ENCODE peak calls at places on chromosomes 11 and 22, in seven cellular contexts. One of them, this sample, is unnamed.
A peak's percentile ranks its signal among the peaks of the same experiment; 100 is the strongest.

GRCh38 chr11:46917109-46918086 is 952 bp downstream of the LRP4 start:
- DNase-seq in stimulated activated CD4-positive, alpha-beta T cell treated with anti-CD3 and anti-CD28 coated beads, TNF-alpha, amount 100 ng/mL, for 24 hours: no peak
- DNase-seq in activated T-cell treated with anti-CD3 and anti-CD28 coated beads, Interleukin-2, amount 50 U/mL, for 1 hour: peak; percentile 33
- DNase-seq in activated gamma-delta T cell treated with anti-CD3 and anti-CD28 coated beads, Interleukin-2, amount 50 U/mL, for 16 hours: no peak
- DNase-seq in ACHN: no peak
- DNase-seq in NCI-H2029: no peak
- DNase-seq in RWPE1: no peak
- DNase-seq in this sample: no peak

GRCh38 chr22:48577014-48577690 is 1250.5 kb downstream of the BRD1 start:
- DNase-seq in stimulated activated CD4-positive, alpha-beta T cell treated with anti-CD3 and anti-CD28 coated beads, TNF-alpha, amount 100 ng/mL, for 24 hours: no peak
- DNase-seq in activated T-cell treated with anti-CD3 and anti-CD28 coated beads, Interleukin-2, amount 50 U/mL, for 1 hour: no peak
- DNase-seq in activated gamma-delta T cell treated with anti-CD3 and anti-CD28 coated beads, Interleukin-2, amount 50 U/mL, for 16 hours: no peak
- DNase-seq in ACHN: no peak
- DNase-seq in NCI-H2029: no peak
- DNase-seq in RWPE1: no peak
- DNase-seq in this sample: no peak

GRCh38 chr11:46296520-46297448 is 19.3 kb downstream of the CREB3L1 start:
- DNase-seq in stimulated activated CD4-positive, alpha-beta T cell treated with anti-CD3 and anti-CD28 coated beads, TNF-alpha, amount 100 ng/mL, for 24 hours: no peak
- DNase-seq in activated T-cell treated with anti-CD3 and anti-CD28 coated beads, Interleukin-2, amount 50 U/mL, for 1 hour: no peak
- DNase-seq in activated gamma-delta T cell treated with anti-CD3 and anti-CD28 coated beads, Interleukin-2, amount 50 U/mL, for 16 hours: no peak
- DNase-seq in ACHN: peak; percentile 74
- DNase-seq in NCI-H2029: no peak
- DNase-seq in RWPE1: no peak
- DNase-seq in this sample: no peak

GRCh38 chr11:100680070-100680469 is 7.0 kb upstream of the ARHGAP42 start:
- DNase-seq in stimulated activated CD4-positive, alpha-beta T cell treated with anti-CD3 and anti-CD28 coated beads, TNF-alpha, amount 100 ng/mL, for 24 hours: no peak
- DNase-seq in activated T-cell treated with anti-CD3 and anti-CD28 coated beads, Interleukin-2, amount 50 U/mL, for 1 hour: no peak
- DNase-seq in activated gamma-delta T cell treated with anti-CD3 and anti-CD28 coated beads, Interleukin-2, amount 50 U/mL, for 16 hours: no peak
- DNase-seq in ACHN: no peak
- DNase-seq in NCI-H2029: no peak
- DNase-seq in RWPE1: no peak
- DNase-seq in this sample: no peak

GRCh38 chr11:133409799-133410198 is 122.5 kb downstream of the OPCML start:
- DNase-seq in stimulated activated CD4-positive, alpha-beta T cell treated with anti-CD3 and anti-CD28 coated beads, TNF-alpha, amount 100 ng/mL, for 24 hours: no peak
- DNase-seq in activated T-cell treated with anti-CD3 and anti-CD28 coated beads, Interleukin-2, amount 50 U/mL, for 1 hour: no peak
- DNase-seq in activated gamma-delta T cell treated with anti-CD3 and anti-CD28 coated beads, Interleukin-2, amount 50 U/mL, for 16 hours: no peak
- DNase-seq in ACHN: no peak
- DNase-seq in NCI-H2029: no peak
- DNase-seq in RWPE1: no peak
- DNase-seq in this sample: no peak

GRCh38 chr11:413120-414081 is 1.4 kb downstream of the SIGIRR start:
- DNase-seq in stimulated activated CD4-positive, alpha-beta T cell treated with anti-CD3 and anti-CD28 coated beads, TNF-alpha, amount 100 ng/mL, for 24 hours: no peak
- DNase-seq in activated T-cell treated with anti-CD3 and anti-CD28 coated beads, Interleukin-2, amount 50 U/mL, for 1 hour: no peak
- DNase-seq in activated gamma-delta T cell treated with anti-CD3 and anti-CD28 coated beads, Interleukin-2, amount 50 U/mL, for 16 hours: no peak
- DNase-seq in ACHN: no peak
- DNase-seq in NCI-H2029: no peak
- DNase-seq in RWPE1: no peak
- DNase-seq in this sample: no peak

GRCh38 chr11:83008581-83008923 is 63.1 kb downstream of the RAB30 start:
- DNase-seq in stimulated activated CD4-positive, alpha-beta T cell treated with anti-CD3 and anti-CD28 coated beads, TNF-alpha, amount 100 ng/mL, for 24 hours: no peak
- DNase-seq in activated T-cell treated with anti-CD3 and anti-CD28 coated beads, Interleukin-2, amount 50 U/mL, for 1 hour: no peak
- DNase-seq in activated gamma-delta T cell treated with anti-CD3 and anti-CD28 coated beads, Interleukin-2, amount 50 U/mL, for 16 hours: no peak
- DNase-seq in ACHN: peak; percentile 20
- DNase-seq in NCI-H2029: no peak
- DNase-seq in RWPE1: no peak
- DNase-seq in this sample: no peak

GRCh38 chr11:65489706-65490310 is 9.0 kb upstream of the MALAT1 start:
- DNase-seq in stimulated activated CD4-positive, alpha-beta T cell treated with anti-CD3 and anti-CD28 coated beads, TNF-alpha, amount 100 ng/mL, for 24 hours: no peak
- DNase-seq in activated T-cell treated with anti-CD3 and anti-CD28 coated beads, Interleukin-2, amount 50 U/mL, for 1 hour: no peak
- DNase-seq in activated gamma-delta T cell treated with anti-CD3 and anti-CD28 coated beads, Interleukin-2, amount 50 U/mL, for 16 hours: no peak
- DNase-seq in ACHN: peak; percentile 24
- DNase-seq in NCI-H2029: no peak
- DNase-seq in RWPE1: no peak
- DNase-seq in this sample: no peak

GRCh38 chr11:118436639-118437045 is 350 bp downstream of the KMT2A start:
- DNase-seq in stimulated activated CD4-positive, alpha-beta T cell treated with anti-CD3 and anti-CD28 coated beads, TNF-alpha, amount 100 ng/mL, for 24 hours: peak; percentile 10
- DNase-seq in activated T-cell treated with anti-CD3 and anti-CD28 coated beads, Interleukin-2, amount 50 U/mL, for 1 hour: no peak
- DNase-seq in activated gamma-delta T cell treated with anti-CD3 and anti-CD28 coated beads, Interleukin-2, amount 50 U/mL, for 16 hours: peak; percentile 28
- DNase-seq in ACHN: no peak
- DNase-seq in NCI-H2029: no peak
- DNase-seq in RWPE1: peak; percentile 37
- DNase-seq in this sample: peak; percentile 58

GRCh38 chr11:122306776-122307479 is 190.9 kb upstream of the BLID start:
- DNase-seq in stimulated activated CD4-positive, alpha-beta T cell treated with anti-CD3 and anti-CD28 coated beads, TNF-alpha, amount 100 ng/mL, for 24 hours: no peak
- DNase-seq in activated T-cell treated with anti-CD3 and anti-CD28 coated beads, Interleukin-2, amount 50 U/mL, for 1 hour: no peak
- DNase-seq in activated gamma-delta T cell treated with anti-CD3 and anti-CD28 coated beads, Interleukin-2, amount 50 U/mL, for 16 hours: no peak
- DNase-seq in ACHN: no peak
- DNase-seq in NCI-H2029: no peak
- DNase-seq in RWPE1: no peak
- DNase-seq in this sample: no peak

GRCh38 chr11:20137637-20138036 is 22.6 kb downstream of the DBX1 start:
- DNase-seq in stimulated activated CD4-positive, alpha-beta T cell treated with anti-CD3 and anti-CD28 coated beads, TNF-alpha, amount 100 ng/mL, for 24 hours: no peak
- DNase-seq in activated T-cell treated with anti-CD3 and anti-CD28 coated beads, Interleukin-2, amount 50 U/mL, for 1 hour: no peak
- DNase-seq in activated gamma-delta T cell treated with anti-CD3 and anti-CD28 coated beads, Interleukin-2, amount 50 U/mL, for 16 hours: no peak
- DNase-seq in ACHN: no peak
- DNase-seq in NCI-H2029: no peak
- DNase-seq in RWPE1: no peak
- DNase-seq in this sample: no peak

GRCh38 chr11:30816959-30817880 is 231.1 kb upstream of the MPPED2 start:
- DNase-seq in stimulated activated CD4-positive, alpha-beta T cell treated with anti-CD3 and anti-CD28 coated beads, TNF-alpha, amount 100 ng/mL, for 24 hours: no peak
- DNase-seq in activated T-cell treated with anti-CD3 and anti-CD28 coated beads, Interleukin-2, amount 50 U/mL, for 1 hour: no peak
- DNase-seq in activated gamma-delta T cell treated with anti-CD3 and anti-CD28 coated beads, Interleukin-2, amount 50 U/mL, for 16 hours: no peak
- DNase-seq in ACHN: no peak
- DNase-seq in NCI-H2029: no peak
- DNase-seq in RWPE1: no peak
- DNase-seq in this sample: no peak

GRCh38 chr11:61968758-61969390 is 1.4 kb upstream of the FTH1 start:
- DNase-seq in stimulated activated CD4-positive, alpha-beta T cell treated with anti-CD3 and anti-CD28 coated beads, TNF-alpha, amount 100 ng/mL, for 24 hours: no peak
- DNase-seq in activated T-cell treated with anti-CD3 and anti-CD28 coated beads, Interleukin-2, amount 50 U/mL, for 1 hour: no peak
- DNase-seq in activated gamma-delta T cell treated with anti-CD3 and anti-CD28 coated beads, Interleukin-2, amount 50 U/mL, for 16 hours: no peak
- DNase-seq in ACHN: no peak
- DNase-seq in NCI-H2029: no peak
- DNase-seq in RWPE1: no peak
- DNase-seq in this sample: no peak

GRCh38 chr11:95338430-95338991 is 107.5 kb upstream of the SESN3 start:
- DNase-seq in stimulated activated CD4-positive, alpha-beta T cell treated with anti-CD3 and anti-CD28 coated beads, TNF-alpha, amount 100 ng/mL, for 24 hours: no peak
- DNase-seq in activated T-cell treated with anti-CD3 and anti-CD28 coated beads, Interleukin-2, amount 50 U/mL, for 1 hour: no peak
- DNase-seq in activated gamma-delta T cell treated with anti-CD3 and anti-CD28 coated beads, Interleukin-2, amount 50 U/mL, for 16 hours: no peak
- DNase-seq in ACHN: no peak
- DNase-seq in NCI-H2029: peak; percentile 55
- DNase-seq in RWPE1: no peak
- DNase-seq in this sample: no peak

GRCh38 chr11:129144256-129144655 is 47.9 kb downstream of the ARHGAP32 start:
- DNase-seq in stimulated activated CD4-positive, alpha-beta T cell treated with anti-CD3 and anti-CD28 coated beads, TNF-alpha, amount 100 ng/mL, for 24 hours: no peak
- DNase-seq in activated T-cell treated with anti-CD3 and anti-CD28 coated beads, Interleukin-2, amount 50 U/mL, for 1 hour: no peak
- DNase-seq in activated gamma-delta T cell treated with anti-CD3 and anti-CD28 coated beads, Interleukin-2, amount 50 U/mL, for 16 hours: no peak
- DNase-seq in ACHN: peak; percentile 8
- DNase-seq in NCI-H2029: no peak
- DNase-seq in RWPE1: no peak
- DNase-seq in this sample: no peak

GRCh38 chr22:36303115-36303467 is 50.2 kb downstream of the APOL1 start:
- DNase-seq in stimulated activated CD4-positive, alpha-beta T cell treated with anti-CD3 and anti-CD28 coated beads, TNF-alpha, amount 100 ng/mL, for 24 hours: no peak
- DNase-seq in activated T-cell treated with anti-CD3 and anti-CD28 coated beads, Interleukin-2, amount 50 U/mL, for 1 hour: no peak
- DNase-seq in activated gamma-delta T cell treated with anti-CD3 and anti-CD28 coated beads, Interleukin-2, amount 50 U/mL, for 16 hours: no peak
- DNase-seq in ACHN: no peak
- DNase-seq in NCI-H2029: no peak
- DNase-seq in RWPE1: no peak
- DNase-seq in this sample: no peak

GRCh38 chr22:41411021-41411851 is 29.5 kb downstream of the TEF start:
- DNase-seq in stimulated activated CD4-positive, alpha-beta T cell treated with anti-CD3 and anti-CD28 coated beads, TNF-alpha, amount 100 ng/mL, for 24 hours: no peak
- DNase-seq in activated T-cell treated with anti-CD3 and anti-CD28 coated beads, Interleukin-2, amount 50 U/mL, for 1 hour: no peak
- DNase-seq in activated gamma-delta T cell treated with anti-CD3 and anti-CD28 coated beads, Interleukin-2, amount 50 U/mL, for 16 hours: no peak
- DNase-seq in ACHN: no peak
- DNase-seq in NCI-H2029: no peak
- DNase-seq in RWPE1: no peak
- DNase-seq in this sample: no peak

GRCh38 chr11:70490723-70491558 is 92.6 kb downstream of the CTTN start:
- DNase-seq in stimulated activated CD4-positive, alpha-beta T cell treated with anti-CD3 and anti-CD28 coated beads, TNF-alpha, amount 100 ng/mL, for 24 hours: no peak
- DNase-seq in activated T-cell treated with anti-CD3 and anti-CD28 coated beads, Interleukin-2, amount 50 U/mL, for 1 hour: no peak
- DNase-seq in activated gamma-delta T cell treated with anti-CD3 and anti-CD28 coated beads, Interleukin-2, amount 50 U/mL, for 16 hours: no peak
- DNase-seq in ACHN: no peak
- DNase-seq in NCI-H2029: no peak
- DNase-seq in RWPE1: no peak
- DNase-seq in this sample: no peak

GRCh38 chr11:96205460-96205809 is 137.6 kb downstream of the MAML2 start:
- DNase-seq in stimulated activated CD4-positive, alpha-beta T cell treated with anti-CD3 and anti-CD28 coated beads, TNF-alpha, amount 100 ng/mL, for 24 hours: no peak
- DNase-seq in activated T-cell treated with anti-CD3 and anti-CD28 coated beads, Interleukin-2, amount 50 U/mL, for 1 hour: no peak
- DNase-seq in activated gamma-delta T cell treated with anti-CD3 and anti-CD28 coated beads, Interleukin-2, amount 50 U/mL, for 16 hours: no peak
- DNase-seq in ACHN: no peak
- DNase-seq in NCI-H2029: no peak
- DNase-seq in RWPE1: no peak
- DNase-seq in this sample: no peak

GRCh38 chr11:80082386-80082785 is 641.6 kb upstream of the TENM4 start:
- DNase-seq in stimulated activated CD4-positive, alpha-beta T cell treated with anti-CD3 and anti-CD28 coated beads, TNF-alpha, amount 100 ng/mL, for 24 hours: no peak
- DNase-seq in activated T-cell treated with anti-CD3 and anti-CD28 coated beads, Interleukin-2, amount 50 U/mL, for 1 hour: no peak
- DNase-seq in activated gamma-delta T cell treated with anti-CD3 and anti-CD28 coated beads, Interleukin-2, amount 50 U/mL, for 16 hours: no peak
- DNase-seq in ACHN: no peak
- DNase-seq in NCI-H2029: no peak
- DNase-seq in RWPE1: no peak
- DNase-seq in this sample: no peak

GRCh38 chr11:62905927-62906531 is 15.1 kb downstream of the CHRM1 start:
- DNase-seq in stimulated activated CD4-positive, alpha-beta T cell treated with anti-CD3 and anti-CD28 coated beads, TNF-alpha, amount 100 ng/mL, for 24 hours: peak; percentile 75
- DNase-seq in activated T-cell treated with anti-CD3 and anti-CD28 coated beads, Interleukin-2, amount 50 U/mL, for 1 hour: peak; percentile 81
- DNase-seq in activated gamma-delta T cell treated with anti-CD3 and anti-CD28 coated beads, Interleukin-2, amount 50 U/mL, for 16 hours: peak; percentile 70
- DNase-seq in ACHN: peak; percentile 79
- DNase-seq in NCI-H2029: no peak
- DNase-seq in RWPE1: peak; percentile 79
- DNase-seq in this sample: peak; percentile 52

GRCh38 chr11:65181569-65182257 is at the start of gene CAPN1:
- DNase-seq in stimulated activated CD4-positive, alpha-beta T cell treated with anti-CD3 and anti-CD28 coated beads, TNF-alpha, amount 100 ng/mL, for 24 hours: peak; percentile 58
- DNase-seq in activated T-cell treated with anti-CD3 and anti-CD28 coated beads, Interleukin-2, amount 50 U/mL, for 1 hour: peak; percentile 67
- DNase-seq in activated gamma-delta T cell treated with anti-CD3 and anti-CD28 coated beads, Interleukin-2, amount 50 U/mL, for 16 hours: peak; percentile 52
- DNase-seq in ACHN: peak; percentile 88
- DNase-seq in NCI-H2029: peak; percentile 31
- DNase-seq in RWPE1: peak; percentile 94
- DNase-seq in this sample: peak; percentile 30

GRCh38 chr22:32469799-32470212 is 4.8 kb upstream of the FBXO7 start:
- DNase-seq in stimulated activated CD4-positive, alpha-beta T cell treated with anti-CD3 and anti-CD28 coated beads, TNF-alpha, amount 100 ng/mL, for 24 hours: no peak
- DNase-seq in activated T-cell treated with anti-CD3 and anti-CD28 coated beads, Interleukin-2, amount 50 U/mL, for 1 hour: no peak
- DNase-seq in activated gamma-delta T cell treated with anti-CD3 and anti-CD28 coated beads, Interleukin-2, amount 50 U/mL, for 16 hours: no peak
- DNase-seq in ACHN: peak; percentile 46
- DNase-seq in NCI-H2029: no peak
- DNase-seq in RWPE1: no peak
- DNase-seq in this sample: no peak

GRCh38 chr22:46149493-46149997 is 781 bp upstream of the PPARA start:
- DNase-seq in stimulated activated CD4-positive, alpha-beta T cell treated with anti-CD3 and anti-CD28 coated beads, TNF-alpha, amount 100 ng/mL, for 24 hours: no peak
- DNase-seq in activated T-cell treated with anti-CD3 and anti-CD28 coated beads, Interleukin-2, amount 50 U/mL, for 1 hour: peak; percentile 49
- DNase-seq in activated gamma-delta T cell treated with anti-CD3 and anti-CD28 coated beads, Interleukin-2, amount 50 U/mL, for 16 hours: peak; percentile 19
- DNase-seq in ACHN: peak; percentile 33
- DNase-seq in NCI-H2029: no peak
- DNase-seq in RWPE1: no peak
- DNase-seq in this sample: no peak